ENCODE peak calls at places on chromosomes 2 and 18, in four cellular contexts. F is HepG2, I is K562, R is GM12878. J is an unnamed sample.

GRCh38 chr18:34222396-34223163 is 2.1 kb downstream of the NOL4 start:
- DNase-seq in F (no peak), I (no peak), R (no peak), J (peak)

GRCh38 chr2:75515584-75516368 is 45.0 kb downstream of the EVA1A start:
- DNase-seq in F (no peak), I (no peak), R (no peak), J (no peak)

GRCh38 chr2:74675090-74675489 is 21.0 kb downstream of the SEMA4F start:
- DNase-seq in F (no peak), I (peak), R (no peak), J (peak)

GRCh38 chr2:46555011-46555410 is 75.6 kb downstream of the TMEM247 start:
- DNase-seq in F (no peak), I (no peak), R (no peak), J (peak)

GRCh38 chr2:119028327-119029174 is 86.6 kb downstream of the MARCO start:
- DNase-seq in F (peak), I (peak), R (no peak), J (peak)

GRCh38 chr2:100292022-100292580 is 30.2 kb downstream of the LONRF2 start:
- DNase-seq in F (peak), I (peak), R (no peak), J (peak)

GRCh38 chr2:142041105-142041504 is 89.7 kb downstream of the LRP1B start:
- DNase-seq in F (no peak), I (no peak), R (no peak), J (no peak)

GRCh38 chr2:48036312-48036711 is 130.0 kb upstream of the FBXO11 start:
- DNase-seq in F (no peak), I (no peak), R (no peak), J (no peak)

GRCh38 chr2:45241061-45241561 is 231.9 kb upstream of the SIX2 start:
- DNase-seq in F (no peak), I (no peak), R (no peak), J (no peak)

GRCh38 chr2:86216577-86217555 is 17.6 kb downstream of the MRPL35 start:
- DNase-seq in F (no peak), I (peak), R (no peak), J (no peak)

GRCh38 chr2:9228088-9228751 is 21.6 kb downstream of the ASAP2 start:
- DNase-seq in F (no peak), I (no peak), R (no peak), J (no peak)

GRCh38 chr2:40642261-40642660 is 190.4 kb upstream of the SLC8A1 start:
- DNase-seq in F (no peak), I (no peak), R (no peak), J (no peak)

GRCh38 chr2:123036300-123036699 is 988.8 kb upstream of the CNTNAP5 start:
- DNase-seq in F (no peak), I (no peak), R (no peak), J (no peak)

GRCh38 chr2:140586379-140586778 is 1544.4 kb downstream of the LRP1B start:
- DNase-seq in F (peak), I (no peak), R (peak), J (peak)

GRCh38 chr2:19719540-19719939 is 182.2 kb downstream of the TTC32 start:
- DNase-seq in F (no peak), I (no peak), R (no peak), J (no peak)

GRCh38 chr2:64251497-64252277 is 107.5 kb upstream of the PELI1 start:
- DNase-seq in F (no peak), I (peak), R (no peak), J (no peak)

GRCh38 chr2:72154386-72154785 is 6.7 kb upstream of the CYP26B1 start:
- DNase-seq in F (no peak), I (no peak), R (no peak), J (no peak)

GRCh38 chr2:144583741-144584453 is 64.0 kb upstream of the ZEB2 start:
- DNase-seq in F (no peak), I (no peak), R (no peak), J (no peak)

GRCh38 chr2:150470435-150470834 is 17.0 kb downstream of the RND3 start:
- DNase-seq in F (no peak), I (no peak), R (no peak), J (no peak)

GRCh38 chr2:233412405-233412804 is 58.1 kb downstream of the DGKD start:
- DNase-seq in F (no peak), I (no peak), R (no peak), J (no peak)

GRCh38 chr2:53486185-53486584 is 281.4 kb upstream of the CHAC2 start:
- DNase-seq in F (no peak), I (no peak), R (no peak), J (peak)

GRCh38 chr2:16361261-16361990 is 304.2 kb downstream of the CYRIA start:
- DNase-seq in F (no peak), I (no peak), R (no peak), J (no peak)

GRCh38 chr2:219664958-219665357 is 37.5 kb downstream of the SLC4A3 start:
- DNase-seq in F (no peak), I (no peak), R (no peak), J (no peak)

GRCh38 chr2:234978466-234979203 is 26.8 kb downstream of the SH3BP4 start:
- DNase-seq in F (peak), I (no peak), R (no peak), J (no peak)

GRCh38 chr2:17649026-17649425 is 104.6 kb downstream of the SMC6 start:
- DNase-seq in F (no peak), I (no peak), R (no peak), J (no peak)

GRCh38 chr2:60992985-60993392 is 24.5 kb upstream of the PEX13 start:
- DNase-seq in F (no peak), I (no peak), R (peak), J (no peak)

GRCh38 chr2:111633139-111633538 is 250.9 kb downstream of the ANAPC1 start:
- DNase-seq in F (no peak), I (no peak), R (no peak), J (no peak)
- H3K4me2 ChIP-seq in F (no peak), I (no peak), R (no peak), J (no peak)

GRCh38 chr2:236731767-236732580 is 162.3 kb downstream of the ACKR3 start:
- DNase-seq in F (no peak), I (no peak), R (no peak), J (no peak)
- TF ChIP-seq SMC3 in F (no peak), I (no peak), R (no peak), J (no peak)

GRCh38 chr18:56799756-56800155 is 148.6 kb downstream of the WDR7 start:
- DNase-seq in F (no peak), I (no peak), R (no peak), J (no peak)

GRCh38 chr18:56789889-56790180 is 138.7 kb downstream of the WDR7 start:
- DNase-seq in F (no peak), I (no peak), R (no peak), J (no peak)

DNA sequence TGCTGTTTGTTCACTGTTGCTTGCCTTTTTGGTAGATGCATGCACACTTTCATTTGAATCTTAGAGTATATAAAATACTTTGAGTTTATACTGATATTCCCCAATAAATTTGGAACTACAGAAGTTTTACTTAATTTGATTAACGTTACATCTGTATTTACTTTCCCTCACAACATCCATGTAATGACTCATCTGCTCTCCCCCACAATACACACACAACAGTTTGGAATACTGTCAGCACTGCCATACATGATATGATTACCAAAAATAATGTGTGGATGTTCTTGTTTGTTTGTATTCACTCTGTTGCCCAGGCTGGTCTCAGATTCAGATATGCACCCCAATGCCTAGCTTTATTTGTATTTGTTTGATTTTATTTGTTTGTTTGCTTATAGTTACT is 144.2 kb downstream of the WDR7 start:
- DNase-seq in F (no peak), I (no peak), R (no peak), J (no peak)
- TF ChIP-seq FOXM1 in F (no peak), I (no peak), R (no peak), J (no peak)

DNA sequence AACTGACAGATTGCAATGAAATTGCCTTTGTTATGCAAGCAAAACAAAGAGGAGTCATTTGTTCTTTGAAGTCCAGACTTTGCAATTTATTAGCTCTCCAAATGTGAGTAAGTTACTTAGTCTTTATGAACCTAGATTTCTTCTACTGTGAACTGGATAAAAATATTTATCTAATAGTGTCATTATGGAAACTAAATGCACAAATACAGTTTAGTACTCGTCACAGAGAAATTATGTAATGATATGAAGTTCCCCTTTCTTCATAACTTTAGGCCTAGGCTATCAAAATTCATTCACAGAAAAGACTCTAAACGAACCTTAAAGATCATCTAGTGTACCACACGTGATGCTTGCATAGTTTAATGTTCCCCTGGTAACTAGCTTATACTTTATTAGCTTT is 45.2 kb upstream of the ITPRID2 start:
- DNase-seq in F (no peak), I (no peak), R (no peak), J (no peak)
- H3K4me2 ChIP-seq in F (no peak), I (no peak), R (no peak), J (no peak)

DNA sequence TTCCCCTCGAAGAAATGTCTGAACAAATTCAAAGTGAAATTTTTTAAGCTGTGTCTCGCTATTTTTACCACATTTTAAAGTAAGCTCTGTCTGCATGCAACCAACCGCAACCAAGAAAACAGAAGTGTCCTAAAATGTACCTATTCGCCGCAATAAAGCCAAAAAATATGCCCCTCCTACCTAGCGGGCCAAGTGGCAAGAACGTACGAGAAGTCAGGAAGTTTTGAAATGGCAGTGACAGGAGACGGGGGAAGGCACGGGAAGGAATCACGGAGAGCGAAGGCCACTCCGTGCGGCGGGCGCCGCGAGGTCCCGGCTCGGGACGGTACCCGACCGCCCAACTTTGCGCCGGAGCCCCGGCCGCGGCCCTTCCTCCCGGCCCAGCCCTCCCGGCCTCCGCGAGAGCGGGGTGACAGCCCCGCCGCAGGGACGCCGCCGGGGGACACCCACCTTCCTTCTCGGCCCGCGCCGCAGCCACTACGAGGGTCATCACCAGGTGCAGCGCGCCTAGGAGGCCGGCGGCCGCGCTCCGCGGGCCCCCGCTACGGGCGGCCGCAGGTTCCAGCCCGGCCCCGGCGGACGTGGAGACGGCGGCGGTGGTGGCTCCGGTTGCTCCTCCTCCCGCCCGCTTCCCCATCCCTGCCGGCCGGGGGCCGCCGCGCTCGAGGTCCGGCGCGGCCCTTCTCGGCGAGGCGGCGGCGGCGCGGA is 568 bp downstream of the TMEM131 start:
- DNase-seq in F (peak), I (peak), R (peak), J (peak)
- TF ChIP-seq SMC3 in F (no peak), I (no peak), R (no peak), J (peak)

DNA sequence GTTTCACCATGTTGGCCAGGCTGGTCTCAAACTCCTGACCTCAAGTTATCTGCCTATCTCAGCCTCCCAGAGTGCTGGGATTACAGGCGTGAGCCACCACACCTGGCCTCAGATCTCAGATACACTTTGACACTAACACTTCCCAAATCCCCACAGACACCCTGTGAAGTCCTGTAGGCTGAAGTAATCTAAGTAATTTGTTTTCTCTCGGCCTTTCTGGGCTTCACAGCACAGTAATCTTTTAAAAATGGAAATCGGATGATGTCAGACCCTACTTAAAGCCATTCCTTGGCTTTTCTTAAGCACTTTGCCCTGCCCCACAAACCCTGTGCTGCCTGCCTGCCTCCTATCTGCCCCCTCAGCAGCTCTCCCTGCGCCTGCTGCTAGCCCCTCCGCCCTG is 16.2 kb downstream of the ATIC start:
- DNase-seq in F (no peak), I (no peak), R (no peak), J (no peak)
- TF ChIP-seq FOXM1 in F (no peak), I (no peak), R (no peak), J (no peak)

GRCh38 chr2:98541906-98542305 is 66.4 kb downstream of the COA5 start:
- DNase-seq in F (no peak), I (no peak), R (no peak), J (peak)

GRCh38 chr2:98539056-98539735 is 69.1 kb downstream of the COA5 start:
- DNase-seq in F (no peak), I (no peak), R (no peak), J (no peak)

GRCh38 chr2:98541489-98541888 is 66.8 kb downstream of the COA5 start:
- DNase-seq in F (no peak), I (no peak), R (no peak), J (no peak)

GRCh38 chr2:98537390-98537972 is 70.8 kb downstream of the COA5 start:
- DNase-seq in F (no peak), I (no peak), R (no peak), J (no peak)

GRCh38 chr2:98538280-98539041 is 69.9 kb downstream of the COA5 start:
- DNase-seq in F (no peak), I (no peak), R (no peak), J (no peak)
- H3K4me2 ChIP-seq in F (no peak), I (no peak), R (no peak), J (no peak)

GRCh38 chr18:9792565-9793226 is 84.6 kb downstream of the RAB31 start:
- DNase-seq in F (peak), I (peak), R (no peak), J (peak)

GRCh38 chr18:9802774-9803697 is 82.7 kb upstream of the TXNDC2 start:
- DNase-seq in F (peak), I (peak), R (no peak), J (no peak)

GRCh38 chr18:9802175-9802747 is 83.5 kb upstream of the TXNDC2 start:
- DNase-seq in F (no peak), I (no peak), R (no peak), J (no peak)

GRCh38 chr18:9796933-9797549 is 88.7 kb upstream of the TXNDC2 start:
- DNase-seq in F (no peak), I (no peak), R (no peak), J (peak)
- TF ChIP-seq SMC3 in F (no peak), I (no peak), R (no peak), J (no peak)